ENCODE peak calls at places on chromosome X, in nine cellular contexts. S is BE2C; O is EH; N is posterior cingulate gyrus; T is GM04504; X is CD4-positive, alpha-beta T cell; R is stimulated activated CD4-positive, alpha-beta T cell treated with anti-CD3 and anti-CD28 coated beads, Interleukin-4, amount 100 ng/mL, for 4 hours; C is C1 segment of cervical spinal cord; G is sigmoid colon. A is an unnamed sample.

GRCh38 chrX:20265726-20266681 is 705 bp downstream of the RPS6KA3 start:
- DNase-seq in T (no peak), X (no peak), O (peak; percentile 29), C (peak; percentile 34), R (peak; percentile 34), S (peak; percentile 7), N (no peak), G (peak; percentile 67), A (no peak)

GRCh38 chrX:120514236-120514635 is 45.1 kb upstream of the LAMP2 start:
- DNase-seq in T (no peak), O (peak; percentile 29), R (no peak), C (no peak), S (no peak), G (no peak), X (no peak), N (no peak), A (no peak)

GRCh38 chrX:37405954-37406353 is 56.8 kb downstream of the PRRG1 start:
- DNase-seq in G (no peak), S (no peak), N (no peak), O (peak; percentile 76), C (no peak), T (no peak), X (no peak), R (no peak), A (no peak)

GRCh38 chrX:102345916-102346315 is 93.9 kb downstream of the NXF2B start:
- DNase-seq in T (peak; percentile 6), X (peak; percentile 66), N (no peak), R (peak; percentile 26), S (peak; percentile 57), C (no peak), G (peak; percentile 75), O (peak; percentile 43), A (no peak)

GRCh38 chrX:50941638-50942037 is 31.1 kb downstream of the BMP15 start:
- DNase-seq in N (no peak), G (no peak), X (no peak), O (no peak), S (peak; percentile 24), R (no peak), T (no peak), C (no peak), A (no peak)

GRCh38 chrX:151019837-151020236 is 36.7 kb downstream of the HMGB3 start:
- DNase-seq in S (no peak), G (no peak), N (no peak), X (no peak), C (no peak), R (no peak), T (peak; percentile 20), O (peak; percentile 65), A (no peak)

GRCh38 chrX:77076896-77077295 is 370.3 kb upstream of the FGF16 start:
- DNase-seq in X (no peak), C (no peak), R (no peak), O (no peak), S (no peak), N (no peak), G (no peak), T (no peak), A (no peak)

GRCh38 chrX:134546187-134546586 is 86.2 kb downstream of the HPRT1 start:
- DNase-seq in X (no peak), N (no peak), O (no peak), C (no peak), G (no peak), R (no peak), T (no peak), S (no peak), A (no peak)

GRCh38 chrX:154719132-154719675 is 31.7 kb downstream of the GAB3 start:
- DNase-seq in T (no peak), G (no peak), N (no peak), C (no peak), R (peak; percentile 66), O (peak; percentile 63), X (no peak), S (no peak), A (no peak)

GRCh38 chrX:18702362-18703195 is 4.9 kb upstream of the PPEF1 start:
- DNase-seq in C (no peak), O (peak; percentile 57), T (no peak), R (no peak), N (no peak), S (no peak), X (no peak), G (no peak), A (no peak)

A was measured in HS-27A.